ENCODE peak calls at places on chromosomes 3 and 15, in five cellular contexts. E is T-helper 9 cell; U is EL; C is activated CD4-positive, alpha-beta T cell treated with anti-CD3 and anti-CD28 coated beads, Interleukin-2, amount 50 U/mL, for 24 hours; K is HCT116. R is an unnamed sample.
A peak's percentile ranks its signal among the peaks of the same experiment; 100 is the strongest.

GRCh38 chr15:69232144-69232543 is 66.6 kb upstream of the PAQR5 start:
- DNase-seq in U (no peak), K (no peak), C (no peak), E (no peak), R (no peak)

GRCh38 chr3:126538316-126538715 is 14.4 kb downstream of the CHST13 start:
- DNase-seq in U (no peak), K (no peak), E (no peak), C (no peak), R (no peak)

GRCh38 chr3:155106059-155106458 is 25.9 kb downstream of the MME start:
- DNase-seq in C (no peak), U (no peak), E (no peak), K (no peak), R (no peak)

GRCh38 chr15:77144492-77145070 is 73.7 kb upstream of the TSPAN3 start:
- DNase-seq in E (no peak), U (peak; percentile 95), K (no peak), C (no peak), R (no peak)

GRCh38 chr3:144989756-144990155 is 1018.1 kb downstream of the DIPK2A start:
- DNase-seq in E (no peak), K (no peak), U (no peak), C (no peak), R (no peak)

GRCh38 chr15:69573815-69574472 is 121.3 kb downstream of the RPLP1 start:
- DNase-seq in K (no peak), E (no peak), C (peak; percentile 14), U (no peak), R (no peak)

GRCh38 chr3:197372076-197372661 is 73.8 kb upstream of the DLG1 start:
- DNase-seq in C (no peak), E (no peak), U (peak; percentile 92), K (no peak), R (no peak)

GRCh38 chr15:63600001-63600645 is 2.9 kb downstream of the FBXL22 start:
- DNase-seq in E (no peak), K (no peak), C (peak; percentile 28), U (no peak), R (no peak)

GRCh38 chr3:10259798-10260197 is 11.5 kb downstream of the TATDN2 start:
- DNase-seq in K (no peak), E (no peak), U (no peak), C (no peak), R (no peak)

GRCh38 chr3:148408667-148409066 is 289.0 kb upstream of the AGTR1 start:
- DNase-seq in K (no peak), C (no peak), E (no peak), U (no peak), R (no peak)

GRCh38 chr3:128163432-128163831 is 10.2 kb downstream of the EEFSEC start:
- DNase-seq in E (no peak), C (no peak), U (no peak), K (no peak), R (no peak)

GRCh38 chr15:92801774-92802464 is 98.2 kb upstream of the CHD2 start:
- DNase-seq in E (no peak), U (peak; percentile 95), C (no peak), K (peak; percentile 71), R (no peak)

GRCh38 chr3:189132125-189132744 is 39.5 kb upstream of the TPRG1 start:
- DNase-seq in E (peak; percentile 60), U (peak; percentile 87), K (peak; percentile 93), C (peak; percentile 33), R (no peak)

GRCh38 chr3:160210799-160211221 is 14.4 kb upstream of the C3orf80 start:
- DNase-seq in U (peak; percentile 55), K (peak; percentile 62), E (no peak), C (no peak), R (no peak)

GRCh38 chr3:184570035-184570434 is 8.4 kb downstream of the EPHB3 start:
- DNase-seq in C (no peak), E (no peak), U (no peak), K (no peak), R (no peak)

GRCh38 chr3:39414421-39414907 is 7.9 kb downstream of the RPSA start:
- DNase-seq in C (no peak), E (no peak), K (no peak), U (peak; percentile 33), R (no peak)

GRCh38 chr3:55477306-55478010 is 9.6 kb downstream of the WNT5A start:
- DNase-seq in U (peak; percentile 75), E (no peak), K (no peak), C (no peak), R (no peak)

GRCh38 chr3:124263168-124263567 is 271.2 kb upstream of the ROPN1 start:
- DNase-seq in U (peak; percentile 89), K (no peak), E (no peak), C (no peak), R (no peak)

GRCh38 chr15:68700395-68701123 is 120.1 kb downstream of the ANP32A start:
- DNase-seq in E (no peak), U (peak; percentile 18), K (no peak), C (no peak), R (no peak)

GRCh38 chr15:38600241-38600640 is 35.6 kb upstream of the RASGRP1 start:
- DNase-seq in U (no peak), E (no peak), C (no peak), K (no peak), R (no peak)

GRCh38 chr15:72733941-72734738 is 48.1 kb downstream of the BBS4 start:
- DNase-seq in E (no peak), U (no peak), K (no peak), C (no peak), R (no peak)

GRCh38 chr15:69593981-69594966 is 141.7 kb downstream of the RPLP1 start:
- DNase-seq in U (no peak), K (no peak), C (no peak), E (no peak), R (no peak)

GRCh38 chr15:71444866-71445590 is 329.8 kb downstream of the THSD4 start:
- DNase-seq in U (peak; percentile 61), E (no peak), C (no peak), K (no peak), R (no peak)

GRCh38 chr3:157086053-157086761 is 73.7 kb downstream of the CCNL1 start:
- DNase-seq in C (no peak), E (no peak), U (no peak), K (no peak), R (no peak)

GRCh38 chr3:102104093-102104492 is 254.8 kb downstream of the NFKBIZ start:
- DNase-seq in E (no peak), U (no peak), K (no peak), C (no peak), R (no peak)

GRCh38 chr3:130276203-130276803 is 69.2 kb upstream of the COL6A5 start:
- DNase-seq in C (no peak), U (peak; percentile 51), K (peak; percentile 23), E (no peak), R (peak; percentile 2)

GRCh38 chr3:176514297-176514696 is 683.0 kb downstream of the TBL1XR1 start:
- DNase-seq in E (no peak), C (no peak), U (peak; percentile 54), K (peak; percentile 62), R (no peak)

GRCh38 chr3:66378256-66378655 is 122.6 kb downstream of the LRIG1 start:
- DNase-seq in K (peak; percentile 6), E (peak; percentile 52), U (peak; percentile 21), C (no peak), R (no peak)

GRCh38 chr3:40602778-40603385 is 78.1 kb downstream of the ZNF621 start:
- DNase-seq in U (no peak), C (no peak), E (no peak), K (no peak), R (no peak)

GRCh38 chr3:99579246-99579645 is 59.1 kb upstream of the COL8A1 start:
- DNase-seq in C (no peak), E (no peak), K (no peak), U (peak; percentile 92), R (no peak)

GRCh38 chr3:5095879-5096278 is 26.2 kb upstream of the ARL8B start:
- DNase-seq in E (no peak), K (no peak), C (no peak), U (peak; percentile 12), R (no peak)

GRCh38 chr3:167851171-167851570 is 115.7 kb downstream of the SERPINI1 start:
- DNase-seq in C (no peak), U (no peak), K (no peak), E (no peak), R (no peak)

GRCh38 chr3:14846481-14846880 is 27.7 kb downstream of the FGD5 start:
- DNase-seq in U (no peak), E (no peak), C (no peak), K (no peak), R (no peak)